ENCODE peak calls at places on chromosomes 5 and 9, in five cellular contexts. One of them, this sample, is unnamed.

GRCh38 chr5:42989198-42989597 is 50.9 kb downstream of the ANXA2R start:
- DNase-seq in stimulated activated CD8-positive, alpha-beta memory T cell treated with anti-CD3 and anti-CD28 coated beads, Interleukin-15, amount 100 ng/mL, for 48 hours: no peak
- DNase-seq in stimulated activated CD4-positive, alpha-beta T cell treated with anti-CD3 and anti-CD28 coated beads, TNF-alpha, amount 100 ng/mL, for 24 hours: no peak
- DNase-seq in GM10248: no peak
- DNase-seq in upper lobe of right lung: no peak
- DNase-seq in this sample: no peak

GRCh38 chr5:131221888-131222287 is 42.0 kb upstream of the CDC42SE2 start:
- DNase-seq in stimulated activated CD8-positive, alpha-beta memory T cell treated with anti-CD3 and anti-CD28 coated beads, Interleukin-15, amount 100 ng/mL, for 48 hours: no peak
- DNase-seq in stimulated activated CD4-positive, alpha-beta T cell treated with anti-CD3 and anti-CD28 coated beads, TNF-alpha, amount 100 ng/mL, for 24 hours: no peak
- DNase-seq in GM10248: no peak
- DNase-seq in upper lobe of right lung: no peak
- DNase-seq in this sample: no peak

GRCh38 chr5:93513298-93513697 is 67.7 kb downstream of the NR2F1-AS1 start:
- DNase-seq in stimulated activated CD8-positive, alpha-beta memory T cell treated with anti-CD3 and anti-CD28 coated beads, Interleukin-15, amount 100 ng/mL, for 48 hours: no peak
- DNase-seq in stimulated activated CD4-positive, alpha-beta T cell treated with anti-CD3 and anti-CD28 coated beads, TNF-alpha, amount 100 ng/mL, for 24 hours: no peak
- DNase-seq in GM10248: no peak
- DNase-seq in upper lobe of right lung: no peak
- DNase-seq in this sample: no peak

GRCh38 chr9:79240774-79241173 is 331.0 kb upstream of the TLE4 start:
- DNase-seq in stimulated activated CD8-positive, alpha-beta memory T cell treated with anti-CD3 and anti-CD28 coated beads, Interleukin-15, amount 100 ng/mL, for 48 hours: no peak
- DNase-seq in stimulated activated CD4-positive, alpha-beta T cell treated with anti-CD3 and anti-CD28 coated beads, TNF-alpha, amount 100 ng/mL, for 24 hours: no peak
- DNase-seq in GM10248: no peak
- DNase-seq in upper lobe of right lung: no peak
- DNase-seq in this sample: no peak

GRCh38 chr9:111828193-111828592 is 33.5 kb upstream of the SHOC1 start:
- DNase-seq in stimulated activated CD8-positive, alpha-beta memory T cell treated with anti-CD3 and anti-CD28 coated beads, Interleukin-15, amount 100 ng/mL, for 48 hours: no peak
- DNase-seq in stimulated activated CD4-positive, alpha-beta T cell treated with anti-CD3 and anti-CD28 coated beads, TNF-alpha, amount 100 ng/mL, for 24 hours: no peak
- DNase-seq in GM10248: no peak
- DNase-seq in upper lobe of right lung: no peak
- DNase-seq in this sample: no peak

GRCh38 chr5:150412319-150413175 is at the start of gene CD74:
- DNase-seq in stimulated activated CD8-positive, alpha-beta memory T cell treated with anti-CD3 and anti-CD28 coated beads, Interleukin-15, amount 100 ng/mL, for 48 hours: peak
- DNase-seq in stimulated activated CD4-positive, alpha-beta T cell treated with anti-CD3 and anti-CD28 coated beads, TNF-alpha, amount 100 ng/mL, for 24 hours: peak
- DNase-seq in GM10248: peak
- DNase-seq in upper lobe of right lung: peak
- DNase-seq in this sample: peak

GRCh38 chr5:72134226-72134625 is 27.0 kb downstream of the MAP1B start:
- DNase-seq in stimulated activated CD8-positive, alpha-beta memory T cell treated with anti-CD3 and anti-CD28 coated beads, Interleukin-15, amount 100 ng/mL, for 48 hours: no peak
- DNase-seq in stimulated activated CD4-positive, alpha-beta T cell treated with anti-CD3 and anti-CD28 coated beads, TNF-alpha, amount 100 ng/mL, for 24 hours: no peak
- DNase-seq in GM10248: no peak
- DNase-seq in upper lobe of right lung: no peak
- DNase-seq in this sample: peak

GRCh38 chr9:109916316-109916715 is 136.3 kb downstream of the PALM2AKAP2 start:
- DNase-seq in stimulated activated CD8-positive, alpha-beta memory T cell treated with anti-CD3 and anti-CD28 coated beads, Interleukin-15, amount 100 ng/mL, for 48 hours: no peak
- DNase-seq in stimulated activated CD4-positive, alpha-beta T cell treated with anti-CD3 and anti-CD28 coated beads, TNF-alpha, amount 100 ng/mL, for 24 hours: no peak
- DNase-seq in GM10248: no peak
- DNase-seq in upper lobe of right lung: no peak
- DNase-seq in this sample: no peak

GRCh38 chr5:2780421-2781171 is 29.1 kb upstream of the IRX2 start:
- DNase-seq in stimulated activated CD8-positive, alpha-beta memory T cell treated with anti-CD3 and anti-CD28 coated beads, Interleukin-15, amount 100 ng/mL, for 48 hours: no peak
- DNase-seq in stimulated activated CD4-positive, alpha-beta T cell treated with anti-CD3 and anti-CD28 coated beads, TNF-alpha, amount 100 ng/mL, for 24 hours: no peak
- DNase-seq in GM10248: no peak
- DNase-seq in upper lobe of right lung: peak
- DNase-seq in this sample: no peak

GRCh38 chr5:21391506-21391905 is 1403.5 kb upstream of the CDH18 start:
- DNase-seq in stimulated activated CD8-positive, alpha-beta memory T cell treated with anti-CD3 and anti-CD28 coated beads, Interleukin-15, amount 100 ng/mL, for 48 hours: no peak
- DNase-seq in stimulated activated CD4-positive, alpha-beta T cell treated with anti-CD3 and anti-CD28 coated beads, TNF-alpha, amount 100 ng/mL, for 24 hours: no peak
- DNase-seq in GM10248: no peak
- DNase-seq in upper lobe of right lung: no peak
- DNase-seq in this sample: no peak

GRCh38 chr9:79581388-79581787 is 9.6 kb downstream of the TLE4 start:
- DNase-seq in stimulated activated CD8-positive, alpha-beta memory T cell treated with anti-CD3 and anti-CD28 coated beads, Interleukin-15, amount 100 ng/mL, for 48 hours: no peak
- DNase-seq in stimulated activated CD4-positive, alpha-beta T cell treated with anti-CD3 and anti-CD28 coated beads, TNF-alpha, amount 100 ng/mL, for 24 hours: no peak
- DNase-seq in GM10248: no peak
- DNase-seq in upper lobe of right lung: no peak
- DNase-seq in this sample: no peak

GRCh38 chr5:7638456-7638855 is 212.5 kb downstream of the CFAP90 start:
- DNase-seq in stimulated activated CD8-positive, alpha-beta memory T cell treated with anti-CD3 and anti-CD28 coated beads, Interleukin-15, amount 100 ng/mL, for 48 hours: no peak
- DNase-seq in stimulated activated CD4-positive, alpha-beta T cell treated with anti-CD3 and anti-CD28 coated beads, TNF-alpha, amount 100 ng/mL, for 24 hours: no peak
- DNase-seq in GM10248: no peak
- DNase-seq in upper lobe of right lung: no peak
- DNase-seq in this sample: no peak

GRCh38 chr5:9903806-9904205 is 273.7 kb upstream of the TAS2R1 start:
- DNase-seq in stimulated activated CD8-positive, alpha-beta memory T cell treated with anti-CD3 and anti-CD28 coated beads, Interleukin-15, amount 100 ng/mL, for 48 hours: no peak
- DNase-seq in stimulated activated CD4-positive, alpha-beta T cell treated with anti-CD3 and anti-CD28 coated beads, TNF-alpha, amount 100 ng/mL, for 24 hours: no peak
- DNase-seq in GM10248: no peak
- DNase-seq in upper lobe of right lung: no peak
- DNase-seq in this sample: no peak

GRCh38 chr5:885529-885928 is 7.1 kb downstream of the BRD9 start:
- DNase-seq in stimulated activated CD8-positive, alpha-beta memory T cell treated with anti-CD3 and anti-CD28 coated beads, Interleukin-15, amount 100 ng/mL, for 48 hours: no peak
- DNase-seq in stimulated activated CD4-positive, alpha-beta T cell treated with anti-CD3 and anti-CD28 coated beads, TNF-alpha, amount 100 ng/mL, for 24 hours: no peak
- DNase-seq in GM10248: no peak
- DNase-seq in upper lobe of right lung: no peak
- DNase-seq in this sample: no peak

GRCh38 chr5:134043793-134044525 is 39.2 kb upstream of the VDAC1 start:
- DNase-seq in stimulated activated CD8-positive, alpha-beta memory T cell treated with anti-CD3 and anti-CD28 coated beads, Interleukin-15, amount 100 ng/mL, for 48 hours: no peak
- DNase-seq in stimulated activated CD4-positive, alpha-beta T cell treated with anti-CD3 and anti-CD28 coated beads, TNF-alpha, amount 100 ng/mL, for 24 hours: no peak
- DNase-seq in GM10248: no peak
- DNase-seq in upper lobe of right lung: no peak
- DNase-seq in this sample: no peak

GRCh38 chr9:101578378-101578777 is 16.4 kb downstream of the PPP3R2 start:
- DNase-seq in stimulated activated CD8-positive, alpha-beta memory T cell treated with anti-CD3 and anti-CD28 coated beads, Interleukin-15, amount 100 ng/mL, for 48 hours: no peak
- DNase-seq in stimulated activated CD4-positive, alpha-beta T cell treated with anti-CD3 and anti-CD28 coated beads, TNF-alpha, amount 100 ng/mL, for 24 hours: no peak
- DNase-seq in GM10248: no peak
- DNase-seq in upper lobe of right lung: no peak
- DNase-seq in this sample: no peak

GRCh38 chr5:113451797-113452196 is 17.0 kb upstream of the TSSK1B start:
- DNase-seq in stimulated activated CD8-positive, alpha-beta memory T cell treated with anti-CD3 and anti-CD28 coated beads, Interleukin-15, amount 100 ng/mL, for 48 hours: no peak
- DNase-seq in stimulated activated CD4-positive, alpha-beta T cell treated with anti-CD3 and anti-CD28 coated beads, TNF-alpha, amount 100 ng/mL, for 24 hours: no peak
- DNase-seq in GM10248: no peak
- DNase-seq in upper lobe of right lung: no peak
- DNase-seq in this sample: no peak

GRCh38 chr5:69032009-69032408 is 61.8 kb upstream of the SLC30A5 start:
- DNase-seq in stimulated activated CD8-positive, alpha-beta memory T cell treated with anti-CD3 and anti-CD28 coated beads, Interleukin-15, amount 100 ng/mL, for 48 hours: no peak
- DNase-seq in stimulated activated CD4-positive, alpha-beta T cell treated with anti-CD3 and anti-CD28 coated beads, TNF-alpha, amount 100 ng/mL, for 24 hours: no peak
- DNase-seq in GM10248: no peak
- DNase-seq in upper lobe of right lung: no peak
- DNase-seq in this sample: peak

GRCh38 chr9:133892193-133892920 is 99.8 kb downstream of the VAV2 start:
- DNase-seq in stimulated activated CD8-positive, alpha-beta memory T cell treated with anti-CD3 and anti-CD28 coated beads, Interleukin-15, amount 100 ng/mL, for 48 hours: no peak
- DNase-seq in stimulated activated CD4-positive, alpha-beta T cell treated with anti-CD3 and anti-CD28 coated beads, TNF-alpha, amount 100 ng/mL, for 24 hours: no peak
- DNase-seq in GM10248: no peak
- DNase-seq in upper lobe of right lung: no peak
- DNase-seq in this sample: no peak

GRCh38 chr5:135489466-135490244 is 37.5 kb upstream of the TIFAB start:
- DNase-seq in stimulated activated CD8-positive, alpha-beta memory T cell treated with anti-CD3 and anti-CD28 coated beads, Interleukin-15, amount 100 ng/mL, for 48 hours: no peak
- DNase-seq in stimulated activated CD4-positive, alpha-beta T cell treated with anti-CD3 and anti-CD28 coated beads, TNF-alpha, amount 100 ng/mL, for 24 hours: no peak
- DNase-seq in GM10248: no peak
- DNase-seq in upper lobe of right lung: no peak
- DNase-seq in this sample: no peak

GRCh38 chr9:99601506-99601905 is 220.2 kb upstream of the NR4A3 start:
- DNase-seq in stimulated activated CD8-positive, alpha-beta memory T cell treated with anti-CD3 and anti-CD28 coated beads, Interleukin-15, amount 100 ng/mL, for 48 hours: no peak
- DNase-seq in stimulated activated CD4-positive, alpha-beta T cell treated with anti-CD3 and anti-CD28 coated beads, TNF-alpha, amount 100 ng/mL, for 24 hours: no peak
- DNase-seq in GM10248: no peak
- DNase-seq in upper lobe of right lung: no peak
- DNase-seq in this sample: no peak

GRCh38 chr9:36450110-36450732 is 50.2 kb upstream of the RNF38 start:
- DNase-seq in stimulated activated CD8-positive, alpha-beta memory T cell treated with anti-CD3 and anti-CD28 coated beads, Interleukin-15, amount 100 ng/mL, for 48 hours: no peak
- DNase-seq in stimulated activated CD4-positive, alpha-beta T cell treated with anti-CD3 and anti-CD28 coated beads, TNF-alpha, amount 100 ng/mL, for 24 hours: no peak
- DNase-seq in GM10248: peak
- DNase-seq in upper lobe of right lung: no peak
- DNase-seq in this sample: peak